ENCODE peak calls at places on chromosomes 4 and X, in eight cellular contexts. B is CD4-positive, alpha-beta memory T cell; M is neuronal stem cell; K is Panc1; N is OCI-LY7; I is heart right ventricle; W is testis; R is endothelial cell of umbilical vein. Q is an unnamed sample.

GRCh38 chrX:53440631-53441517 is 6.7 kb upstream of the HSD17B10 start:
- DNase-seq in B (no peak), M (no peak), K (no peak), N (no peak), I (peak), W (peak), R (peak), Q (peak)

GRCh38 chr4:76198411-76199237 is 15.0 kb downstream of the SCARB2 start:
- DNase-seq in B (peak), M (no peak), K (no peak), N (peak), I (peak), W (peak), R (peak), Q (peak)

GRCh38 chr4:19739101-19739651 is 512.5 kb upstream of the SLIT2 start:
- DNase-seq in B (no peak), M (no peak), K (peak), N (no peak), I (no peak), W (no peak), R (peak), Q (no peak)

GRCh38 chrX:23435575-23435974 is 100.9 kb downstream of the PTCHD1 start:
- DNase-seq in B (no peak), M (no peak), K (no peak), N (no peak), I (no peak), W (no peak), R (no peak), Q (no peak)

GRCh38 chr4:163492951-163493504 is 1.5 kb upstream of the TMA16 start:
- DNase-seq in B (no peak), M (no peak), K (no peak), N (peak), I (no peak), W (no peak), R (peak), Q (no peak)

GRCh38 chrX:68018248-68019203 is 414.8 kb downstream of the OPHN1 start:
- DNase-seq in B (no peak), M (peak), K (no peak), N (no peak), I (no peak), W (peak), R (peak), Q (no peak)

GRCh38 chrX:19864736-19865135 is 22.7 kb downstream of the SH3KBP1 start:
- DNase-seq in B (no peak), M (no peak), K (no peak), N (peak), I (no peak), W (no peak), R (no peak), Q (no peak)

GRCh38 chr4:107317596-107317995 is 281.5 kb upstream of the DKK2 start:
- DNase-seq in B (no peak), M (no peak), K (no peak), N (no peak), I (no peak), W (no peak), R (no peak), Q (no peak)

GRCh38 chr4:478373-478772 is 20.6 kb downstream of the ZNF721 start:
- DNase-seq in B (no peak), M (no peak), K (no peak), N (no peak), I (no peak), W (no peak), R (peak), Q (no peak)

GRCh38 chrX:153400146-153401132 is 711 bp downstream of the PNMA6E start:
- DNase-seq in B (peak), M (peak), K (no peak), N (peak), I (no peak), W (peak), R (peak), Q (no peak)

GRCh38 chr4:82921795-82922194 is 21.3 kb downstream of the THAP9 start:
- DNase-seq in B (no peak), M (no peak), K (no peak), N (no peak), I (no peak), W (no peak), R (no peak), Q (no peak)

GRCh38 chrX:104419211-104419610 is 146.8 kb upstream of the IL1RAPL2 start:
- DNase-seq in B (no peak), M (no peak), K (no peak), N (no peak), I (no peak), W (no peak), R (no peak), Q (no peak)

GRCh38 chr4:52633846-52634245 is 25.3 kb downstream of the USP46 start:
- DNase-seq in B (no peak), M (no peak), K (no peak), N (no peak), I (no peak), W (no peak), R (no peak), Q (no peak)

GRCh38 chr4:138410266-138410665 is 168.1 kb upstream of the SLC7A11 start:
- DNase-seq in B (no peak), M (no peak), K (no peak), N (no peak), I (peak), W (no peak), R (no peak), Q (no peak)

GRCh38 chr4:85478576-85478975 is 3.6 kb downstream of the ARHGAP24 start:
- DNase-seq in B (no peak), M (no peak), K (no peak), N (no peak), I (no peak), W (no peak), R (no peak), Q (no peak)

GRCh38 chr4:79331126-79331876 is 5.4 kb upstream of the NAA11 start:
- DNase-seq in B (no peak), M (no peak), K (no peak), N (no peak), I (no peak), W (no peak), R (no peak), Q (no peak)

GRCh38 chr4:54998991-54999390 is 126.4 kb downstream of the KDR start:
- DNase-seq in B (no peak), M (no peak), K (no peak), N (no peak), I (no peak), W (no peak), R (peak), Q (no peak)

GRCh38 chr4:56215138-56215793 is 172.0 kb downstream of the AASDH start:
- DNase-seq in B (no peak), M (no peak), K (no peak), N (no peak), I (no peak), W (no peak), R (no peak), Q (no peak)

GRCh38 chrX:39596437-39596836 is 501.3 kb downstream of the BCOR start:
- DNase-seq in B (no peak), M (no peak), K (no peak), N (no peak), I (no peak), W (no peak), R (no peak), Q (no peak)
- H3K27ac ChIP-seq in B (no peak), M (no peak), K (no peak), N (no peak), I (no peak), W (no peak), R (no peak), Q (no peak)

GRCh38 chr4:26050671-26051070 is 136.7 kb downstream of the SMIM20 start:
- DNase-seq in B (no peak), M (no peak), K (no peak), N (no peak), I (no peak), W (no peak), R (no peak), Q (no peak)

GRCh38 chr4:26048962-26049361 is 134.9 kb downstream of the SMIM20 start:
- DNase-seq in B (no peak), M (no peak), K (no peak), N (no peak), I (no peak), W (no peak), R (no peak), Q (no peak)

GRCh38 chr4:26050212-26050643 is 136.2 kb downstream of the SMIM20 start:
- DNase-seq in B (no peak), M (no peak), K (no peak), N (no peak), I (peak), W (no peak), R (no peak), Q (peak)

GRCh38 chr4:26048378-26048882 is 134.4 kb downstream of the SMIM20 start:
- DNase-seq in B (no peak), M (no peak), K (no peak), N (no peak), I (peak), W (peak), R (peak), Q (peak)

DNA sequence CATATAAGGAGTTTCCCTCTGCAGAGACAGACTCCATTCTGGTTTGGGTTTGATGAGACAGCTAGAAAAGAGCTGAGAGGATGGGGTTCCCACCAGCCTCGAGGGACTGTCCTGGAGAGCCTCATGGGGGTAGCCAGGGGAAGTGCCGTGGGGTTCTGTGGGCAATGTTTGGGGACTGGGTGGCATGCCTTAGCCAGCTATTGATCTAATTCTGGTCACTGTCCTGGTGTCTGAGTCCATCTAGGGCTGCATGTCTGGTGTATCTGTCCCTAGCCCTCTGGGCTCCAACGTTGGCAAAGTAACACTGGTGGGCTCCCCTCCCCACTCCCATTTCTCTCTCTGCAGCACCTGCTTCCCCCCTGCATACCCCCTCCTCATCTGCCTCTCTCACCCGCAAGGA is 135.4 kb downstream of the SMIM20 start:
- DNase-seq in B (no peak), M (no peak), K (no peak), N (no peak), I (no peak), W (no peak), R (no peak), Q (no peak)
- H3K4me3 ChIP-seq in B (no peak), M (no peak), K (no peak), N (no peak), I (no peak), W (no peak), R (no peak), Q (no peak)

GRCh38 chr4:43337707-43338106 is 445.2 kb downstream of the GRXCR1 start:
- DNase-seq in B (no peak), M (no peak), K (no peak), N (no peak), I (no peak), W (no peak), R (no peak), Q (no peak)
- H3K27ac ChIP-seq in B (no peak), M (no peak), K (no peak), N (no peak), I (no peak), W (no peak), R (no peak), Q (no peak)

GRCh38 chr4:118833192-118833820 is 2.6 kb downstream of the SEC24D start:
- DNase-seq in B (no peak), M (no peak), K (no peak), N (no peak), I (no peak), W (no peak), R (no peak), Q (no peak)
- H3K4me3 ChIP-seq in B (no peak), M (no peak), K (no peak), N (no peak), I (no peak), W (no peak), R (no peak), Q (no peak)